ENCODE peak calls at places on chromosomes 6 and 20, in ten cellular contexts. One of them, this sample, is unnamed.

GRCh38 chr6:35173068-35174042 is 32.2 kb upstream of the TCP11 start:
- DNase-seq in cardiac fibroblast: peak
- DNase-seq in WERI-Rb-1: no peak
- DNase-seq in fibroblast of mammary gland: peak
- DNase-seq in ovary: no peak
- DNase-seq in fibroblast of pulmonary artery: no peak
- DNase-seq in choroid plexus epithelial cell: peak
- DNase-seq in omental fat pad: no peak
- DNase-seq in cardiac muscle cell: no peak
- DNase-seq in D721Med: no peak
- DNase-seq in this sample: no peak

GRCh38 chr20:18840248-18840645 is 26.7 kb downstream of the SCP2D1 start:
- DNase-seq in cardiac fibroblast: no peak
- DNase-seq in WERI-Rb-1: no peak
- DNase-seq in fibroblast of mammary gland: no peak
- DNase-seq in ovary: no peak
- DNase-seq in fibroblast of pulmonary artery: no peak
- DNase-seq in choroid plexus epithelial cell: no peak
- DNase-seq in omental fat pad: no peak
- DNase-seq in cardiac muscle cell: no peak
- DNase-seq in D721Med: no peak
- DNase-seq in this sample: no peak

GRCh38 chr6:132388291-132388690 is 13.0 kb downstream of the MOXD1 start:
- DNase-seq in cardiac fibroblast: peak
- DNase-seq in WERI-Rb-1: no peak
- DNase-seq in fibroblast of mammary gland: peak
- DNase-seq in ovary: no peak
- DNase-seq in fibroblast of pulmonary artery: no peak
- DNase-seq in choroid plexus epithelial cell: no peak
- DNase-seq in omental fat pad: no peak
- DNase-seq in cardiac muscle cell: no peak
- DNase-seq in D721Med: no peak
- DNase-seq in this sample: no peak

GRCh38 chr6:101741474-101742171 is 348.1 kb downstream of the GRIK2 start:
- DNase-seq in cardiac fibroblast: no peak
- DNase-seq in WERI-Rb-1: no peak
- DNase-seq in fibroblast of mammary gland: no peak
- DNase-seq in ovary: no peak
- DNase-seq in fibroblast of pulmonary artery: no peak
- DNase-seq in choroid plexus epithelial cell: no peak
- DNase-seq in omental fat pad: no peak
- DNase-seq in cardiac muscle cell: no peak
- DNase-seq in D721Med: no peak
- DNase-seq in this sample: no peak

GRCh38 chr6:11207199-11207968 is 25.1 kb downstream of the NEDD9 start:
- DNase-seq in cardiac fibroblast: peak
- DNase-seq in WERI-Rb-1: no peak
- DNase-seq in fibroblast of mammary gland: peak
- DNase-seq in ovary: no peak
- DNase-seq in fibroblast of pulmonary artery: peak
- DNase-seq in choroid plexus epithelial cell: peak
- DNase-seq in omental fat pad: peak
- DNase-seq in cardiac muscle cell: no peak
- DNase-seq in D721Med: no peak
- DNase-seq in this sample: no peak

GRCh38 chr6:132369526-132369925 is 31.7 kb downstream of the MOXD1 start:
- DNase-seq in cardiac fibroblast: peak
- DNase-seq in WERI-Rb-1: no peak
- DNase-seq in fibroblast of mammary gland: peak
- DNase-seq in ovary: no peak
- DNase-seq in fibroblast of pulmonary artery: peak
- DNase-seq in choroid plexus epithelial cell: peak
- DNase-seq in omental fat pad: no peak
- DNase-seq in cardiac muscle cell: no peak
- DNase-seq in D721Med: no peak
- DNase-seq in this sample: no peak

GRCh38 chr6:151317206-151317994 is 74.0 kb downstream of the ZBTB2 start:
- DNase-seq in cardiac fibroblast: peak
- DNase-seq in WERI-Rb-1: no peak
- DNase-seq in fibroblast of mammary gland: peak
- DNase-seq in ovary: no peak
- DNase-seq in fibroblast of pulmonary artery: peak
- DNase-seq in choroid plexus epithelial cell: peak
- DNase-seq in omental fat pad: no peak
- DNase-seq in cardiac muscle cell: peak
- DNase-seq in D721Med: no peak
- DNase-seq in this sample: no peak

GRCh38 chr20:32848846-32849245 is 9.9 kb upstream of the EFCAB8 start:
- DNase-seq in cardiac fibroblast: no peak
- DNase-seq in WERI-Rb-1: no peak
- DNase-seq in fibroblast of mammary gland: no peak
- DNase-seq in ovary: no peak
- DNase-seq in fibroblast of pulmonary artery: no peak
- DNase-seq in choroid plexus epithelial cell: no peak
- DNase-seq in omental fat pad: no peak
- DNase-seq in cardiac muscle cell: no peak
- DNase-seq in D721Med: no peak
- DNase-seq in this sample: no peak

GRCh38 chr6:43966374-43966658 is 160.9 kb downstream of the MRPL14 start:
- DNase-seq in cardiac fibroblast: no peak
- DNase-seq in WERI-Rb-1: no peak
- DNase-seq in fibroblast of mammary gland: no peak
- DNase-seq in ovary: no peak
- DNase-seq in fibroblast of pulmonary artery: no peak
- DNase-seq in choroid plexus epithelial cell: no peak
- DNase-seq in omental fat pad: no peak
- DNase-seq in cardiac muscle cell: no peak
- DNase-seq in D721Med: no peak
- DNase-seq in this sample: no peak

GRCh38 chr6:43963203-43963602 is 164.0 kb downstream of the MRPL14 start:
- DNase-seq in cardiac fibroblast: peak
- DNase-seq in WERI-Rb-1: no peak
- DNase-seq in fibroblast of mammary gland: no peak
- DNase-seq in ovary: no peak
- DNase-seq in fibroblast of pulmonary artery: no peak
- DNase-seq in choroid plexus epithelial cell: no peak
- DNase-seq in omental fat pad: no peak
- DNase-seq in cardiac muscle cell: no peak
- DNase-seq in D721Med: no peak
- DNase-seq in this sample: no peak

GRCh38 chr6:43965628-43966373 is 161.5 kb downstream of the MRPL14 start:
- DNase-seq in cardiac fibroblast: no peak
- DNase-seq in WERI-Rb-1: peak
- DNase-seq in fibroblast of mammary gland: no peak
- DNase-seq in ovary: no peak
- DNase-seq in fibroblast of pulmonary artery: no peak
- DNase-seq in choroid plexus epithelial cell: no peak
- DNase-seq in omental fat pad: no peak
- DNase-seq in cardiac muscle cell: no peak
- DNase-seq in D721Med: no peak
- DNase-seq in this sample: no peak

GRCh38 chr6:43963877-43964658 is 163.2 kb downstream of the MRPL14 start:
- DNase-seq in cardiac fibroblast: no peak
- DNase-seq in WERI-Rb-1: no peak
- DNase-seq in fibroblast of mammary gland: no peak
- DNase-seq in ovary: no peak
- DNase-seq in fibroblast of pulmonary artery: no peak
- DNase-seq in choroid plexus epithelial cell: no peak
- DNase-seq in omental fat pad: no peak
- DNase-seq in cardiac muscle cell: no peak
- DNase-seq in D721Med: no peak
- DNase-seq in this sample: no peak

DNA sequence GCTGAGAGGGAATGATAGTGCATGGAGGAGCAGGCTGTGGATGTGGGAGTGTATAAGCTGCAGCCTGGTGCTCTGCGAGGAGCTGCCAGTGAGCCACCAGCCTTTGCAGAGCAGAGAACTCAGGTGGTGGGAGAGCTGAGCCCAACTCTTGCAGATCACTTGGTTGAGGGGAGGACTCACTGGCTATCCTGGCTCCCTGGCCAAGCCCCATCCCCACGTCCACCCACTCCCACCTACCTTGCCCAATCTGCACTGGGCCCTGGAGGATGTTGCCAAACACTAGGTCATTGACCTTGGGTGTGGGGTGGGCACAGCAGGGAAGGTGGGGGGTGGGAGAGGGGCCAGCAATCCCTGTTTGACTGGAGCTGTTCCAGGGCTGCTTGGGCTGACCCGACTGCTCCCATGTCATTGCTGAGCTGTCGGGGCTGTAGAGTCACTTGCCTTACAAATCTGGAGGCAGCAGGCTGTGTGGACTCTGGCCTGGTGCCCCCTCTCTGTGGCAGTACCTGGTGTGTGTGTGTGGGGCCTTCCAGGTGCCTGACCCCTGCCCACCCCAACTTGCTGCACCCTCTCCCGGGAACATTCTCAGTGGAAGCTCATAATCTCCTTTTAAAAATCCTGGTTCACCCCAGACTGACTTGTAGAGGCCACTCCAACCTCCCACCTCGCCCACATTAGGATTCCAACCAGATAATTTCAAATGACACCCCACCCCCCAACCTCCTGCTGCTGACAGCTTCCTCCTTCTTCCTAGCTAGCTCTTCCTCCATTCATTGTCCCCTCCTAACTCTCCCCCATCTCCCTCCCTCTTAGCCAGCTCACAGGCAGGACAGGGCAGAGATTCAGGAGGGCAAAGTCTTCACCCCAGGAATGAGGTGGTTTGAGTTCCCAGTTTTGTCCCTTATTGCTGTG is 162.3 kb downstream of the MRPL14 start:
- DNase-seq in cardiac fibroblast: no peak
- DNase-seq in WERI-Rb-1: peak
- DNase-seq in fibroblast of mammary gland: no peak
- DNase-seq in ovary: no peak
- DNase-seq in fibroblast of pulmonary artery: peak
- DNase-seq in choroid plexus epithelial cell: no peak
- DNase-seq in omental fat pad: no peak
- DNase-seq in cardiac muscle cell: no peak
- DNase-seq in D721Med: no peak
- DNase-seq in this sample: no peak
- TF ChIP-seq CTCF in cardiac fibroblast: no peak
- TF ChIP-seq CTCF in WERI-Rb-1: no peak
- TF ChIP-seq CTCF in fibroblast of mammary gland: no peak
- TF ChIP-seq CTCF in ovary: no peak
- TF ChIP-seq CTCF in fibroblast of pulmonary artery: no peak
- TF ChIP-seq CTCF in choroid plexus epithelial cell: no peak
- TF ChIP-seq CTCF in omental fat pad: no peak
- TF ChIP-seq CTCF in cardiac muscle cell: no peak
- TF ChIP-seq CTCF in D721Med: no peak
- TF ChIP-seq CTCF in this sample: no peak

DNA sequence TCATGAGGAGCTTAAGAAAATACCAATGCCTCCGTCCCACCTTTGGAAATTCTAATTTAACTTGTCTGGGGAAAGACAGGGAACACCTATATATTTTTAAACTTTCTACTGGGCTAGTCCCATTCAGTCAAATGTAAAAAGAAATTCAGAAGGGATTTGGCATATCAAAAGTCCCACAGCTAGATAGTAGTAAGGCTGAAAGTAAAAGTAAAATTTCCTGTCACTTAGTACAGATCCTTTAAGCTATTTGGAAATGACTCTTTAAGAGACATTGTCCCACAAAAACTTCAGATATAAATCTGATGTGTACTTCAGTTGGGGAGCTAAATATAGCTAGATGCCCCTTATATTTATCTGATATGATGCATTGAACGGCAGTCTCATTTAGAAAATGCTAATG is 860.7 kb upstream of the MAP3K7 start:
- DNase-seq in cardiac fibroblast: no peak
- DNase-seq in WERI-Rb-1: no peak
- DNase-seq in fibroblast of mammary gland: no peak
- DNase-seq in ovary: no peak
- DNase-seq in fibroblast of pulmonary artery: no peak
- DNase-seq in choroid plexus epithelial cell: no peak
- DNase-seq in omental fat pad: no peak
- DNase-seq in cardiac muscle cell: no peak
- DNase-seq in D721Med: no peak
- DNase-seq in this sample: no peak
- TF ChIP-seq CTCF in cardiac fibroblast: no peak
- TF ChIP-seq CTCF in WERI-Rb-1: no peak
- TF ChIP-seq CTCF in fibroblast of mammary gland: no peak
- TF ChIP-seq CTCF in ovary: no peak
- TF ChIP-seq CTCF in fibroblast of pulmonary artery: no peak
- TF ChIP-seq CTCF in choroid plexus epithelial cell: no peak
- TF ChIP-seq CTCF in omental fat pad: no peak
- TF ChIP-seq CTCF in cardiac muscle cell: no peak
- TF ChIP-seq CTCF in D721Med: no peak
- TF ChIP-seq CTCF in this sample: no peak

GRCh38 chr6:42340516-42340915 is 111.2 kb downstream of the TRERF1 start:
- DNase-seq in cardiac fibroblast: no peak
- DNase-seq in WERI-Rb-1: no peak
- DNase-seq in fibroblast of mammary gland: no peak
- DNase-seq in ovary: no peak
- DNase-seq in fibroblast of pulmonary artery: no peak
- DNase-seq in choroid plexus epithelial cell: no peak
- DNase-seq in omental fat pad: no peak
- DNase-seq in cardiac muscle cell: no peak
- DNase-seq in D721Med: no peak
- DNase-seq in this sample: no peak

GRCh38 chr6:42339991-42340401 is 111.7 kb downstream of the TRERF1 start:
- DNase-seq in cardiac fibroblast: no peak
- DNase-seq in WERI-Rb-1: no peak
- DNase-seq in fibroblast of mammary gland: peak
- DNase-seq in ovary: no peak
- DNase-seq in fibroblast of pulmonary artery: no peak
- DNase-seq in choroid plexus epithelial cell: no peak
- DNase-seq in omental fat pad: no peak
- DNase-seq in cardiac muscle cell: no peak
- DNase-seq in D721Med: no peak
- DNase-seq in this sample: no peak

GRCh38 chr6:42337985-42338572 is 113.6 kb downstream of the TRERF1 start:
- DNase-seq in cardiac fibroblast: no peak
- DNase-seq in WERI-Rb-1: no peak
- DNase-seq in fibroblast of mammary gland: no peak
- DNase-seq in ovary: no peak
- DNase-seq in fibroblast of pulmonary artery: no peak
- DNase-seq in choroid plexus epithelial cell: no peak
- DNase-seq in omental fat pad: no peak
- DNase-seq in cardiac muscle cell: no peak
- DNase-seq in D721Med: no peak
- DNase-seq in this sample: no peak

GRCh38 chr6:42336431-42336830 is 115.3 kb downstream of the TRERF1 start:
- DNase-seq in cardiac fibroblast: no peak
- DNase-seq in WERI-Rb-1: peak
- DNase-seq in fibroblast of mammary gland: no peak
- DNase-seq in ovary: no peak
- DNase-seq in fibroblast of pulmonary artery: no peak
- DNase-seq in choroid plexus epithelial cell: no peak
- DNase-seq in omental fat pad: no peak
- DNase-seq in cardiac muscle cell: no peak
- DNase-seq in D721Med: peak
- DNase-seq in this sample: no peak

GRCh38 chr6:42338573-42339218 is 113.0 kb downstream of the TRERF1 start:
- DNase-seq in cardiac fibroblast: peak
- DNase-seq in WERI-Rb-1: no peak
- DNase-seq in fibroblast of mammary gland: peak
- DNase-seq in ovary: no peak
- DNase-seq in fibroblast of pulmonary artery: peak
- DNase-seq in choroid plexus epithelial cell: peak
- DNase-seq in omental fat pad: no peak
- DNase-seq in cardiac muscle cell: no peak
- DNase-seq in D721Med: no peak
- DNase-seq in this sample: no peak
- TF ChIP-seq CTCF in cardiac fibroblast: peak
- TF ChIP-seq CTCF in WERI-Rb-1: no peak
- TF ChIP-seq CTCF in fibroblast of mammary gland: peak
- TF ChIP-seq CTCF in ovary: no peak
- TF ChIP-seq CTCF in fibroblast of pulmonary artery: peak
- TF ChIP-seq CTCF in choroid plexus epithelial cell: peak
- TF ChIP-seq CTCF in omental fat pad: no peak
- TF ChIP-seq CTCF in cardiac muscle cell: no peak
- TF ChIP-seq CTCF in D721Med: no peak
- TF ChIP-seq CTCF in this sample: no peak

GRCh38 chr20:49823152-49823847 is 10.7 kb downstream of the SLC9A8 start:
- DNase-seq in cardiac fibroblast: no peak
- DNase-seq in WERI-Rb-1: no peak
- DNase-seq in fibroblast of mammary gland: no peak
- DNase-seq in ovary: no peak
- DNase-seq in fibroblast of pulmonary artery: no peak
- DNase-seq in choroid plexus epithelial cell: no peak
- DNase-seq in omental fat pad: no peak
- DNase-seq in cardiac muscle cell: no peak
- DNase-seq in D721Med: no peak
- DNase-seq in this sample: no peak

GRCh38 chr20:49824206-49824605 is 11.6 kb downstream of the SLC9A8 start:
- DNase-seq in cardiac fibroblast: no peak
- DNase-seq in WERI-Rb-1: no peak
- DNase-seq in fibroblast of mammary gland: no peak
- DNase-seq in ovary: no peak
- DNase-seq in fibroblast of pulmonary artery: no peak
- DNase-seq in choroid plexus epithelial cell: no peak
- DNase-seq in omental fat pad: no peak
- DNase-seq in cardiac muscle cell: no peak
- DNase-seq in D721Med: no peak
- DNase-seq in this sample: no peak

GRCh38 chr20:49821381-49821780 is 8.8 kb downstream of the SLC9A8 start:
- DNase-seq in cardiac fibroblast: no peak
- DNase-seq in WERI-Rb-1: no peak
- DNase-seq in fibroblast of mammary gland: no peak
- DNase-seq in ovary: no peak
- DNase-seq in fibroblast of pulmonary artery: no peak
- DNase-seq in choroid plexus epithelial cell: no peak
- DNase-seq in omental fat pad: no peak
- DNase-seq in cardiac muscle cell: no peak
- DNase-seq in D721Med: no peak
- DNase-seq in this sample: no peak

GRCh38 chr20:49819702-49820101 is 7.1 kb downstream of the SLC9A8 start:
- DNase-seq in cardiac fibroblast: no peak
- DNase-seq in WERI-Rb-1: no peak
- DNase-seq in fibroblast of mammary gland: no peak
- DNase-seq in ovary: no peak
- DNase-seq in fibroblast of pulmonary artery: no peak
- DNase-seq in choroid plexus epithelial cell: no peak
- DNase-seq in omental fat pad: no peak
- DNase-seq in cardiac muscle cell: no peak
- DNase-seq in D721Med: no peak
- DNase-seq in this sample: no peak

DNA sequence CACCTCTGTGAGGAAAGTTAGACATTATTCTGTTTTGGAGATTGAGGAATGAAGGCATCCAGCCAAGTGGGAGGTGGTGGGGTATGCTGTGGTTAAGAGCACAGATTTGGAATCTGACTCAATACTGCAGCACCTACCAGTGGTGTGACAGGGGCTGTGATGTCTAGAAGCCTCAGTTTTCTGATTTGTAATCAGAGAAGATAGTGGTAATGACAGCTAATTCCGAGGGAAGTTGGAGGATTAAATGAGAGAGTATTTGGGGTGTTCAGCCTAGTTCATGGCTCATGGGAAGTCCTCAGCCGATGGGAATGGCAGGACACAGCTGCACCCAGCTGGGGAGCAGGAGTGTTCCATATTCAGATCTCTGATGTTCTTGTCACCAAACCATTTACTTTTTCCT is 9.2 kb downstream of the SLC9A8 start:
- DNase-seq in cardiac fibroblast: peak
- DNase-seq in WERI-Rb-1: no peak
- DNase-seq in fibroblast of mammary gland: peak
- DNase-seq in ovary: no peak
- DNase-seq in fibroblast of pulmonary artery: peak
- DNase-seq in choroid plexus epithelial cell: peak
- DNase-seq in omental fat pad: no peak
- DNase-seq in cardiac muscle cell: no peak
- DNase-seq in D721Med: no peak
- DNase-seq in this sample: no peak
- TF ChIP-seq CTCF in cardiac fibroblast: peak
- TF ChIP-seq CTCF in WERI-Rb-1: peak
- TF ChIP-seq CTCF in fibroblast of mammary gland: peak
- TF ChIP-seq CTCF in ovary: no peak
- TF ChIP-seq CTCF in fibroblast of pulmonary artery: peak
- TF ChIP-seq CTCF in choroid plexus epithelial cell: peak
- TF ChIP-seq CTCF in omental fat pad: no peak
- TF ChIP-seq CTCF in cardiac muscle cell: peak
- TF ChIP-seq CTCF in D721Med: no peak
- TF ChIP-seq CTCF in this sample: no peak

This sample was measured in glutamatergic neuron.